ENCODE peak calls at places on chromosomes 5 and 9, in seven cellular contexts. One of them, this sample, is unnamed.

GRCh38 chr9:108333406-108334031 is 522.3 kb downstream of the ACTL7B start:
- DNase-seq in retina: no peak
- DNase-seq in endothelial cell: no peak
- DNase-seq in NCI-H510A treated with DMSO at 0.1 percent for 48 hours: no peak
- DNase-seq in GM19239: no peak
- DNase-seq in GM04503: no peak
- DNase-seq in left colon: no peak
- DNase-seq in this sample: no peak

GRCh38 chr9:91301161-91301560 is 60.6 kb downstream of the AUH start:
- DNase-seq in retina: no peak
- DNase-seq in endothelial cell: no peak
- DNase-seq in NCI-H510A treated with DMSO at 0.1 percent for 48 hours: no peak
- DNase-seq in GM19239: no peak
- DNase-seq in GM04503: no peak
- DNase-seq in left colon: no peak
- DNase-seq in this sample: no peak

GRCh38 chr5:1400211-1400855 is 44.9 kb downstream of the SLC6A3 start:
- DNase-seq in retina: no peak
- DNase-seq in endothelial cell: no peak
- DNase-seq in NCI-H510A treated with DMSO at 0.1 percent for 48 hours: no peak
- DNase-seq in GM19239: no peak
- DNase-seq in GM04503: no peak
- DNase-seq in left colon: no peak
- DNase-seq in this sample: no peak

GRCh38 chr9:84615574-84615973 is 54.0 kb upstream of the NTRK2 start:
- DNase-seq in retina: no peak
- DNase-seq in endothelial cell: no peak
- DNase-seq in NCI-H510A treated with DMSO at 0.1 percent for 48 hours: no peak
- DNase-seq in GM19239: no peak
- DNase-seq in GM04503: no peak
- DNase-seq in left colon: no peak
- DNase-seq in this sample: no peak

GRCh38 chr9:105413486-105414068 is 34.3 kb upstream of the FSD1L start:
- DNase-seq in retina: no peak
- DNase-seq in endothelial cell: no peak
- DNase-seq in NCI-H510A treated with DMSO at 0.1 percent for 48 hours: peak
- DNase-seq in GM19239: no peak
- DNase-seq in GM04503: peak
- DNase-seq in left colon: no peak
- DNase-seq in this sample: no peak

GRCh38 chr5:1010641-1011046 is 2.0 kb downstream of the NKD2 start:
- DNase-seq in retina: no peak
- DNase-seq in endothelial cell: no peak
- DNase-seq in NCI-H510A treated with DMSO at 0.1 percent for 48 hours: peak
- DNase-seq in GM19239: no peak
- DNase-seq in GM04503: no peak
- DNase-seq in left colon: no peak
- DNase-seq in this sample: no peak

GRCh38 chr5:135085133-135085935 is 51.3 kb upstream of the PITX1 start:
- DNase-seq in retina: no peak
- DNase-seq in endothelial cell: no peak
- DNase-seq in NCI-H510A treated with DMSO at 0.1 percent for 48 hours: no peak
- DNase-seq in GM19239: no peak
- DNase-seq in GM04503: no peak
- DNase-seq in left colon: peak
- DNase-seq in this sample: no peak

GRCh38 chr9:20355022-20355421 is 267.3 kb downstream of the MLLT3 start:
- DNase-seq in retina: no peak
- DNase-seq in endothelial cell: no peak
- DNase-seq in NCI-H510A treated with DMSO at 0.1 percent for 48 hours: no peak
- DNase-seq in GM19239: no peak
- DNase-seq in GM04503: peak
- DNase-seq in left colon: no peak
- DNase-seq in this sample: no peak

GRCh38 chr9:97938081-97938644 is at the start of gene HEMGN:
- DNase-seq in retina: no peak
- DNase-seq in endothelial cell: no peak
- DNase-seq in NCI-H510A treated with DMSO at 0.1 percent for 48 hours: no peak
- DNase-seq in GM19239: no peak
- DNase-seq in GM04503: no peak
- DNase-seq in left colon: no peak
- DNase-seq in this sample: no peak

GRCh38 chr9:69081261-69081660 is 45.7 kb downstream of the FXN start:
- DNase-seq in retina: no peak
- DNase-seq in endothelial cell: no peak
- DNase-seq in NCI-H510A treated with DMSO at 0.1 percent for 48 hours: no peak
- DNase-seq in GM19239: no peak
- DNase-seq in GM04503: no peak
- DNase-seq in left colon: no peak
- DNase-seq in this sample: no peak

GRCh38 chr9:90921104-90921503 is 119.5 kb downstream of the SYK start:
- DNase-seq in retina: no peak
- DNase-seq in endothelial cell: no peak
- DNase-seq in NCI-H510A treated with DMSO at 0.1 percent for 48 hours: peak
- DNase-seq in GM19239: no peak
- DNase-seq in GM04503: no peak
- DNase-seq in left colon: peak
- DNase-seq in this sample: peak

GRCh38 chr9:132239518-132239917 is 77.7 kb downstream of the NTNG2 start:
- DNase-seq in retina: no peak
- DNase-seq in endothelial cell: no peak
- DNase-seq in NCI-H510A treated with DMSO at 0.1 percent for 48 hours: no peak
- DNase-seq in GM19239: no peak
- DNase-seq in GM04503: no peak
- DNase-seq in left colon: no peak
- DNase-seq in this sample: no peak

This sample was measured in NCI-H2029.